ENCODE peak calls at places on chromosomes 16 and 17, in six cellular contexts. X is HCT116, J is K562, G is MM.1S, R is mesendoderm, A is GM12878. H is an unnamed sample.

GRCh38 chr17:62140836-62141235 is 75.8 kb upstream of the MED13 start:
- DNase-seq in X (no peak), J (no peak), G (no peak), R (no peak), A (no peak), H (no peak)

GRCh38 chr16:15593235-15593634 is 49.7 kb downstream of the MARF1 start:
- DNase-seq in X (no peak), J (peak), G (no peak), R (no peak), A (no peak), H (no peak)

GRCh38 chr16:71771571-71771970 is 37.1 kb downstream of the AP1G1 start:
- DNase-seq in X (no peak), J (no peak), G (no peak), R (no peak), A (no peak), H (peak)

GRCh38 chr17:44840936-44841335 is 6.7 kb upstream of the HIGD1B start:
- DNase-seq in X (no peak), J (no peak), G (no peak), R (peak), A (no peak), H (no peak)

GRCh38 chr17:40283662-40284061 is 4.0 kb upstream of the CDC6 start:
- DNase-seq in X (peak), J (no peak), G (no peak), R (no peak), A (no peak), H (peak)

GRCh38 chr17:35242805-35243458 is at the start of gene SLFN5:
- DNase-seq in X (peak), J (peak), G (peak), R (peak), A (peak), H (peak)

GRCh38 chr16:3458852-3459361 is 15.4 kb downstream of the NAA60 start:
- DNase-seq in X (no peak), J (peak), G (peak), R (no peak), A (no peak), H (peak)

GRCh38 chr17:43713494-43714162 is 45.0 kb downstream of the SOST start:
- DNase-seq in X (no peak), J (no peak), G (peak), R (peak), A (no peak), H (peak)

GRCh38 chr16:23082161-23082788 is 67.0 kb downstream of the USP31 start:
- DNase-seq in X (no peak), J (no peak), G (no peak), R (no peak), A (no peak), H (no peak)

GRCh38 chr16:57481421-57481820 is 4.9 kb downstream of the DOK4 start:
- DNase-seq in X (no peak), J (no peak), G (no peak), R (no peak), A (no peak), H (peak)
- H3K4me3 ChIP-seq in X (no peak), J (no peak), G (no peak), R (no peak), A (no peak), H (no peak)

DNA sequence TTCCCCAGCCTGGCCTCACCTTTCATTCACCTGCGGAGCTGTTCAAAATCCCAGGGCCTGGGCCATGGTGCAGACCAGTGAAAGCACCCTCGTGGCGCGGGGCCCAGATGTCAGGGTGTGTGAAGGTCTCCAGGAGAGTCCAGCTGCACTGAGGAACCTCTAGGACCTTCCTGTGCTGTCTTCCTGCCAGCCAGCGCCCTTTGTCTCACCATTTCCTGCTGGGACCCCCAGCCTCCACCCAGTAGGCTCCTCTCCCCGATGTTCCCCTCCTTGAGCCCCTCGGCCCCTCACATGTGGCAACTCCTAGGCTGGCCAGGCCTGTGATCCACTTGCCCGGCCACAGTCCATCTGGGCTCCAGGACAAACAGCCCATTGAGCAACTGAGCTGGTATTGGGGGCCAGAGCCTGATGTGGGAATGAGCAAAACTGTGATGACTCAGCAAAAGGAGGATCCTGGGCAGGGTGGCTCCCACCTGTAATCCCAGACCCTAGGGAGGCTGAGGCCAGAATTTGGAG is 677 bp downstream of the SULT1A2 start:
- DNase-seq in X (no peak), J (no peak), G (no peak), R (no peak), A (no peak), H (peak)
- H3K4me2 ChIP-seq in X (peak), J (peak), G (no peak), R (no peak), A (no peak), H (no peak)

GRCh38 chr16:85234310-85235235 is 122.3 kb upstream of the CIBAR2 start:
- DNase-seq in X (no peak), J (peak), G (no peak), R (peak), A (no peak), H (peak)

GRCh38 chr16:85231959-85232358 is 119.7 kb upstream of the CIBAR2 start:
- DNase-seq in X (no peak), J (no peak), G (no peak), R (no peak), A (no peak), H (peak)

GRCh38 chr16:85233520-85233919 is 121.2 kb upstream of the CIBAR2 start:
- DNase-seq in X (no peak), J (no peak), G (no peak), R (no peak), A (no peak), H (peak)

GRCh38 chr16:85229869-85230416 is 117.7 kb upstream of the CIBAR2 start:
- DNase-seq in X (no peak), J (no peak), G (no peak), R (peak), A (no peak), H (no peak)

GRCh38 chr16:85232369-85233142 is 120.3 kb upstream of the CIBAR2 start:
- DNase-seq in X (no peak), J (no peak), G (no peak), R (no peak), A (no peak), H (peak)
- H3K4me3 ChIP-seq in X (no peak), J (no peak), G (no peak), R (no peak), A (no peak), H (no peak)

GRCh38 chr16:89334988-89335802 is 117.7 kb downstream of the ZNF778 start:
- DNase-seq in X (no peak), J (no peak), G (no peak), R (no peak), A (no peak), H (peak)
- H3K4me2 ChIP-seq in X (no peak), J (no peak), G (peak), R (no peak), A (peak), H (no peak)